ENCODE peak calls at places on chromosomes 13 and 19, in nine cellular contexts. N, F, D, W, O, G, B, K and J are unnamed samples.

GRCh38 chr19:2277138-2277537 is 4.8 kb downstream of the PEAK3 start:
- DNase-seq in O (no peak), B (no peak), N (no peak), G (no peak), W (no peak), K (no peak), D (no peak), F (no peak), J (no peak)

GRCh38 chr19:33805313-33805712 is 8.6 kb downstream of the KCTD15 start:
- DNase-seq in F (no peak), B (no peak), N (no peak), K (no peak), D (no peak), O (no peak), W (no peak), G (no peak), J (no peak)

GRCh38 chr13:71864981-71865857 is 1.8 kb downstream of the DACH1 start:
- DNase-seq in O (no peak), D (no peak), B (no peak), F (peak; percentile 12), W (peak; percentile 9), G (peak; percentile 34), K (no peak), N (peak; percentile 62), J (no peak)

GRCh38 chr19:41351339-41352245 is 2.1 kb downstream of the TGFB1 start:
- DNase-seq in D (peak; percentile 83), O (no peak), K (no peak), W (peak; percentile 92), N (peak; percentile 66), G (peak; percentile 47), F (peak; percentile 63), B (peak; percentile 74), J (no peak)

GRCh38 chr13:63288576-63288975 is 1872.9 kb upstream of the PCDH20 start:
- DNase-seq in N (no peak), G (no peak), B (no peak), W (no peak), D (no peak), K (peak; percentile 32), O (peak; percentile 0), F (no peak), J (no peak)

GRCh38 chr13:44158055-44158655 is 215.5 kb upstream of the SERP2 start:
- DNase-seq in N (no peak), F (no peak), B (no peak), O (no peak), K (no peak), W (no peak), G (no peak), D (no peak), J (no peak)

GRCh38 chr13:40024578-40024952 is 369.1 kb downstream of the COG6 start:
- DNase-seq in D (no peak), O (no peak), N (no peak), B (no peak), W (no peak), K (no peak), F (peak; percentile 8), G (no peak), J (no peak)

GRCh38 chr13:42064259-42064658 is 15.8 kb downstream of the DGKH start:
- DNase-seq in G (no peak), W (peak; percentile 17), B (no peak), D (no peak), N (no peak), O (no peak), K (peak; percentile 73), F (peak; percentile 84), J (no peak)

GRCh38 chr19:16320987-16321386 is 3.6 kb upstream of the KLF2 start:
- DNase-seq in W (no peak), O (no peak), F (no peak), G (no peak), B (no peak), N (no peak), D (no peak), K (no peak), J (no peak)

GRCh38 chr13:98482476-98483444 is 94.1 kb downstream of the STK24 start:
- DNase-seq in B (no peak), W (peak; percentile 82), G (peak; percentile 72), F (peak; percentile 79), N (peak; percentile 46), K (peak; percentile 74), O (no peak), D (no peak), J (peak; percentile 52)

GRCh38 chr19:43782311-43782660 is 1.5 kb upstream of the KCNN4 start:
- DNase-seq in B (no peak), F (no peak), N (no peak), O (no peak), W (no peak), G (no peak), D (no peak), K (no peak), J (no peak)

GRCh38 chr19:18587962-18588610 is 512 bp upstream of the REX1BD start:
- DNase-seq in F (no peak), O (no peak), D (no peak), G (no peak), W (no peak), N (no peak), K (no peak), B (no peak), J (no peak)

GRCh38 chr19:6679139-6679538 is 9.2 kb upstream of the TNFSF14 start:
- DNase-seq in D (no peak), N (no peak), B (no peak), O (no peak), K (no peak), G (no peak), F (no peak), W (no peak), J (no peak)

GRCh38 chr19:17394891-17395415 is 957 bp upstream of the CCDC194 start:
- DNase-seq in G (peak; percentile 88), N (peak; percentile 97), D (peak; percentile 42), F (peak; percentile 84), W (peak; percentile 75), K (peak; percentile 23), O (no peak), B (peak; percentile 70), J (no peak)